ENCODE peak calls at places on chromosomes 16 and 17, in ten cellular contexts. N is CD8-positive, alpha-beta memory T cell; L is neural progenitor cell; F is right lobe of liver; A is tibial artery; X is lower lobe of right lung; E is mesenchymal stem cell; O is heart right ventricle; R is keratinocyte; T is adrenal gland. J is an unnamed sample.
A peak's percentile ranks its signal among the peaks of the same experiment; 100 is the strongest.

GRCh38 chr17:81096741-81097133 is 61.8 kb downstream of the BAIAP2 start:
- DNase-seq in N (no peak), L (no peak), F (no peak), A (no peak), X (no peak), E (peak; percentile 56), O (no peak), R (no peak), T (no peak), J (no peak)

GRCh38 chr17:8740486-8740885 is 4.2 kb downstream of the CCDC42 start:
- DNase-seq in N (peak; percentile 47), L (peak; percentile 36), F (no peak), A (no peak), X (no peak), E (no peak), O (no peak), R (no peak), T (no peak), J (peak; percentile 88)

GRCh38 chr17:17204635-17205231 is 1.4 kb downstream of the PLD6 start:
- DNase-seq in N (no peak), L (no peak), F (no peak), A (no peak), X (no peak), E (no peak), O (no peak), R (no peak), T (no peak), J (no peak)

GRCh38 chr16:65698943-65699342 is 577.1 kb upstream of the CDH11 start:
- DNase-seq in N (no peak), L (peak; percentile 50), F (no peak), A (no peak), X (no peak), E (peak; percentile 5), O (no peak), R (no peak), T (no peak), J (no peak)

GRCh38 chr16:86221085-86221484 is 289.2 kb upstream of the FOXF1 start:
- DNase-seq in N (no peak), L (no peak), F (no peak), A (no peak), X (no peak), E (peak; percentile 34), O (no peak), R (no peak), T (no peak), J (no peak)

GRCh38 chr17:66950886-66951604 is 13.5 kb upstream of the CACNG4 start:
- DNase-seq in N (no peak), L (no peak), F (no peak), A (no peak), X (no peak), E (no peak), O (no peak), R (no peak), T (no peak), J (no peak)

GRCh38 chr17:33013596-33014375 is 22.1 kb downstream of the SPACA3 start:
- DNase-seq in N (no peak), L (no peak), F (no peak), A (no peak), X (no peak), E (peak; percentile 26), O (no peak), R (peak; percentile 9), T (no peak), J (peak; percentile 46)

GRCh38 chr16:85037050-85037410 is 9.4 kb downstream of the KIAA0513 start:
- DNase-seq in N (no peak), L (no peak), F (no peak), A (no peak), X (no peak), E (peak; percentile 93), O (no peak), R (peak; percentile 40), T (peak; percentile 88), J (no peak)

GRCh38 chr17:27323538-27324212 is 29.8 kb downstream of the WSB1 start:
- DNase-seq in N (no peak), L (no peak), F (peak; percentile 49), A (peak; percentile 87), X (peak; percentile 86), E (peak; percentile 62), O (peak; percentile 84), R (no peak), T (peak; percentile 65), J (peak; percentile 78)

GRCh38 chr17:41308918-41309359 is at the start of gene KRTAP16-1:
- DNase-seq in N (peak; percentile 42), L (no peak), F (no peak), A (no peak), X (no peak), E (no peak), O (no peak), R (no peak), T (no peak), J (no peak)

GRCh38 chr17:6279659-6280058 is 155.3 kb downstream of the AIPL1 start:
- DNase-seq in N (no peak), L (peak; percentile 65), F (no peak), A (no peak), X (no peak), E (no peak), O (no peak), R (peak; percentile 21), T (no peak), J (peak; percentile 97)

GRCh38 chr17:66459811-66460270 is 157.4 kb downstream of the PRKCA start:
- DNase-seq in N (no peak), L (no peak), F (peak; percentile 43), A (peak; percentile 56), X (no peak), E (peak; percentile 99), O (no peak), R (no peak), T (peak; percentile 90), J (no peak)

GRCh38 chr17:54947396-54947795 is 21.1 kb downstream of the COX11 start:
- DNase-seq in N (no peak), L (no peak), F (no peak), A (no peak), X (no peak), E (no peak), O (no peak), R (no peak), T (no peak), J (no peak)

GRCh38 chr17:75763613-75764416 is 1.2 kb downstream of the GALK1 start:
- DNase-seq in N (no peak), L (no peak), F (peak; percentile 46), A (no peak), X (peak; percentile 43), E (no peak), O (no peak), R (no peak), T (no peak), J (peak; percentile 63)

GRCh38 chr16:30983289-30983889 is 1.6 kb upstream of the HSD3B7 start:
- DNase-seq in N (no peak), L (no peak), F (no peak), A (no peak), X (no peak), E (no peak), O (no peak), R (no peak), T (no peak), J (peak; percentile 65)

GRCh38 chr16:30986129-30986991 is 1.4 kb downstream of the HSD3B7 start:
- DNase-seq in N (no peak), L (no peak), F (no peak), A (no peak), X (no peak), E (no peak), O (no peak), R (no peak), T (no peak), J (no peak)

GRCh38 chr16:30983898-30984610 is 953 bp upstream of the HSD3B7 start:
- DNase-seq in N (no peak), L (no peak), F (no peak), A (no peak), X (no peak), E (no peak), O (no peak), R (no peak), T (no peak), J (no peak)

GRCh38 chr16:30985401-30986128 is 558 bp downstream of the HSD3B7 start:
- DNase-seq in N (no peak), L (peak; percentile 62), F (peak; percentile 84), A (peak; percentile 48), X (peak; percentile 75), E (peak; percentile 13), O (no peak), R (no peak), T (peak; percentile 76), J (peak; percentile 85)

GRCh38 chr16:30984669-30985400 is at the start of gene HSD3B7:
- DNase-seq in N (peak; percentile 75), L (peak; percentile 90), F (peak; percentile 93), A (peak; percentile 91), X (peak; percentile 92), E (peak; percentile 79), O (peak; percentile 92), R (no peak), T (peak; percentile 90), J (peak; percentile 99)
- H3K27ac ChIP-seq in N (no peak within 1 kb of the TSS), L (no peak within 1 kb of the TSS), F (peak within 1 kb of the TSS; percentile 80), A (peak within 1 kb of the TSS; percentile 33), X (peak within 1 kb of the TSS; percentile 71), E (no peak within 1 kb of the TSS), O (peak within 1 kb of the TSS; percentile 37), R (no peak within 1 kb of the TSS), T (peak within 1 kb of the TSS; percentile 86), J (no peak within 1 kb of the TSS)

GRCh38 chr17:40097087-40097486 is 3.3 kb downstream of the NR1D1 start:
- DNase-seq in N (no peak), L (no peak), F (no peak), A (no peak), X (no peak), E (no peak), O (no peak), R (no peak), T (peak; percentile 53), J (no peak)
- H3K4me1 ChIP-seq in N (peaks cover 75% of the 10 kb centered on the region), L (peaks cover 22% of the 10 kb centered on the region), F (peaks cover 12% of the 10 kb centered on the region), A (peaks cover 71% of the 10 kb centered on the region), X (peaks cover 71% of the 10 kb centered on the region), E (peaks cover 19% of the 10 kb centered on the region), O (peaks cover 75% of the 10 kb centered on the region), R (peaks cover 40% of the 10 kb centered on the region), T (peaks cover 54% of the 10 kb centered on the region), J (peaks cover 5% of the 10 kb centered on the region)

DNA sequence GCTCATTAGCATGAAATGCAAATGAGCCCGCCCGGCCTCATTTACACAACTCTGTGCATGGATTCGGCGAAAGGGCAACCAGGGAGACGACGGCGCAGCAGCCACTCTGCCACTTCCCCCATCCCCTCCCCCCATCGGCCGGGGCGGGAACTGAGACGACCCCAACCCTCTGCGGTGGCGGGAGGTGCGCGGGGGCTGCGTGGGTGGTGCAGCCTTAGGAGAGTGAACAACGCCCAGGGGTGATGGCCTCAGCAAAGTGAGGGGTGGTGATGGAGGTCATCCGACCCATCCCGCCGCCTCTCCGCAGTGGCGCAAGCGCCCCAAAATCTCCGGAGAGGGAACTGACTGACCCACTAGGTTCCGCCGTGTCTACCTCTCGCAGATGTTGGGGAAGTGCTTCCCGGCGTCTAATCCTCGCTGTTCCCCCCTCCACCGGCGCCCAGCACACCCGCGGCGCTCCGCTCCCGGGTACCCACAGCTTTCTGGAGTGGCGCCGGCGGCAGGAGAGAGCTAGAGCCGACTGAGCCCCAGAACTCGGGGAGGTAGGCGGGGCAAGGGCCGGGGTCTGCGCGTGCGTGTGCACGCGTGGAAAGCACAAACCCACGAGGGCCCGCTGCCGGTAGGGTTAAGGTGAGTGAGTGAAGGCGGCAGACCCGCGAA is 1.4 kb upstream of the CACNA1G start:
- DNase-seq in N (no peak), L (peak; percentile 86), F (no peak), A (no peak), X (peak; percentile 69), E (no peak), O (no peak), R (no peak), T (no peak), J (peak; percentile 95)
- H3K27me3 ChIP-seq in N (peaks cover 48% of the 10 kb centered on the region), L (peaks cover 75% of the 10 kb centered on the region), F (peaks cover 29% of the 10 kb centered on the region), A (peaks cover 69% of the 10 kb centered on the region), X (peaks cover 60% of the 10 kb centered on the region), E (peaks cover 52% of the 10 kb centered on the region), O (peaks cover 56% of the 10 kb centered on the region), R (peaks cover 54% of the 10 kb centered on the region), T (peaks cover 13% of the 10 kb centered on the region), J (peaks cover 79% of the 10 kb centered on the region)

GRCh38 chr16:30096862-30097563 is 1.0 kb upstream of the YPEL3 start:
- DNase-seq in N (no peak), L (peak; percentile 91), F (no peak), A (no peak), X (no peak), E (no peak), O (no peak), R (no peak), T (no peak), J (peak; percentile 95)
- H3K27ac ChIP-seq in N (peak overlapping the region; percentile 76), L (peak overlapping the region; percentile 99), F (peak overlapping the region; percentile 74), A (peak overlapping the region; percentile 94), X (peak overlapping the region; percentile 94), E (no peak overlapping the region), O (peak overlapping the region; percentile 85), R (peak overlapping the region; percentile 54), T (peak overlapping the region; percentile 93), J (no peak overlapping the region)